ENCODE peak calls at places on chromosomes 3 and 15, in five cellular contexts. One of them, this sample, is unnamed.

GRCh38 chr3:42711491-42712343 is 9.1 kb upstream of the HHATL start:
- DNase-seq in activated gamma-delta T cell treated with Interleukin-2 at 50 U/mL for 16 hours: no peak
- DNase-seq in stimulated activated CD8-positive, alpha-beta memory T cell treated with anti-CD3 and anti-CD28 coated beads, Interleukin-7, amount 100 ng/mL, for 1 hour: no peak
- DNase-seq in AG08396: no peak
- DNase-seq in ovary: no peak
- DNase-seq in this sample: no peak

GRCh38 chr3:172029425-172030128 is 9.8 kb upstream of the FNDC3B start:
- DNase-seq in activated gamma-delta T cell treated with Interleukin-2 at 50 U/mL for 16 hours: no peak
- DNase-seq in stimulated activated CD8-positive, alpha-beta memory T cell treated with anti-CD3 and anti-CD28 coated beads, Interleukin-7, amount 100 ng/mL, for 1 hour: no peak
- DNase-seq in AG08396: no peak
- DNase-seq in ovary: no peak
- DNase-seq in this sample: no peak

GRCh38 chr15:25931846-25932245 is 68.7 kb upstream of the ATP10A start:
- DNase-seq in activated gamma-delta T cell treated with Interleukin-2 at 50 U/mL for 16 hours: no peak
- DNase-seq in stimulated activated CD8-positive, alpha-beta memory T cell treated with anti-CD3 and anti-CD28 coated beads, Interleukin-7, amount 100 ng/mL, for 1 hour: no peak
- DNase-seq in AG08396: no peak
- DNase-seq in ovary: no peak
- DNase-seq in this sample: peak

GRCh38 chr15:89105147-89105546 is 16.9 kb downstream of the ABHD2 start:
- DNase-seq in activated gamma-delta T cell treated with Interleukin-2 at 50 U/mL for 16 hours: no peak
- DNase-seq in stimulated activated CD8-positive, alpha-beta memory T cell treated with anti-CD3 and anti-CD28 coated beads, Interleukin-7, amount 100 ng/mL, for 1 hour: no peak
- DNase-seq in AG08396: peak
- DNase-seq in ovary: no peak
- DNase-seq in this sample: peak

GRCh38 chr3:37148208-37148607 is 26.2 kb downstream of the LRRFIP2 start:
- DNase-seq in activated gamma-delta T cell treated with Interleukin-2 at 50 U/mL for 16 hours: no peak
- DNase-seq in stimulated activated CD8-positive, alpha-beta memory T cell treated with anti-CD3 and anti-CD28 coated beads, Interleukin-7, amount 100 ng/mL, for 1 hour: no peak
- DNase-seq in AG08396: no peak
- DNase-seq in ovary: no peak
- DNase-seq in this sample: no peak

GRCh38 chr3:59308684-59309083 is 258.9 kb upstream of the CFAP20DC start:
- DNase-seq in activated gamma-delta T cell treated with Interleukin-2 at 50 U/mL for 16 hours: no peak
- DNase-seq in stimulated activated CD8-positive, alpha-beta memory T cell treated with anti-CD3 and anti-CD28 coated beads, Interleukin-7, amount 100 ng/mL, for 1 hour: no peak
- DNase-seq in AG08396: no peak
- DNase-seq in ovary: no peak
- DNase-seq in this sample: no peak

GRCh38 chr15:63818191-63818590 is 15.6 kb downstream of the HERC1 start:
- DNase-seq in activated gamma-delta T cell treated with Interleukin-2 at 50 U/mL for 16 hours: no peak
- DNase-seq in stimulated activated CD8-positive, alpha-beta memory T cell treated with anti-CD3 and anti-CD28 coated beads, Interleukin-7, amount 100 ng/mL, for 1 hour: no peak
- DNase-seq in AG08396: no peak
- DNase-seq in ovary: no peak
- DNase-seq in this sample: no peak

GRCh38 chr3:27354588-27355203 is 14.5 kb downstream of the NEK10 start:
- DNase-seq in activated gamma-delta T cell treated with Interleukin-2 at 50 U/mL for 16 hours: no peak
- DNase-seq in stimulated activated CD8-positive, alpha-beta memory T cell treated with anti-CD3 and anti-CD28 coated beads, Interleukin-7, amount 100 ng/mL, for 1 hour: no peak
- DNase-seq in AG08396: no peak
- DNase-seq in ovary: no peak
- DNase-seq in this sample: no peak

GRCh38 chr3:193981534-193981933 is 154.4 kb upstream of the HES1 start:
- DNase-seq in activated gamma-delta T cell treated with Interleukin-2 at 50 U/mL for 16 hours: no peak
- DNase-seq in stimulated activated CD8-positive, alpha-beta memory T cell treated with anti-CD3 and anti-CD28 coated beads, Interleukin-7, amount 100 ng/mL, for 1 hour: no peak
- DNase-seq in AG08396: no peak
- DNase-seq in ovary: no peak
- DNase-seq in this sample: no peak

GRCh38 chr15:96948981-96949380 is 618.5 kb downstream of the NR2F2 start:
- DNase-seq in activated gamma-delta T cell treated with Interleukin-2 at 50 U/mL for 16 hours: no peak
- DNase-seq in stimulated activated CD8-positive, alpha-beta memory T cell treated with anti-CD3 and anti-CD28 coated beads, Interleukin-7, amount 100 ng/mL, for 1 hour: no peak
- DNase-seq in AG08396: no peak
- DNase-seq in ovary: no peak
- DNase-seq in this sample: no peak

GRCh38 chr3:174613173-174613572 is 246.0 kb upstream of the NAALADL2 start:
- DNase-seq in activated gamma-delta T cell treated with Interleukin-2 at 50 U/mL for 16 hours: no peak
- DNase-seq in stimulated activated CD8-positive, alpha-beta memory T cell treated with anti-CD3 and anti-CD28 coated beads, Interleukin-7, amount 100 ng/mL, for 1 hour: no peak
- DNase-seq in AG08396: no peak
- DNase-seq in ovary: no peak
- DNase-seq in this sample: no peak

GRCh38 chr15:41331833-41332787 is at the start of gene OIP5:
- DNase-seq in activated gamma-delta T cell treated with Interleukin-2 at 50 U/mL for 16 hours: peak
- DNase-seq in stimulated activated CD8-positive, alpha-beta memory T cell treated with anti-CD3 and anti-CD28 coated beads, Interleukin-7, amount 100 ng/mL, for 1 hour: peak
- DNase-seq in AG08396: peak
- DNase-seq in ovary: peak
- DNase-seq in this sample: peak

GRCh38 chr15:85743392-85744045 is 51.2 kb downstream of the KLHL25 start:
- DNase-seq in activated gamma-delta T cell treated with Interleukin-2 at 50 U/mL for 16 hours: no peak
- DNase-seq in stimulated activated CD8-positive, alpha-beta memory T cell treated with anti-CD3 and anti-CD28 coated beads, Interleukin-7, amount 100 ng/mL, for 1 hour: no peak
- DNase-seq in AG08396: no peak
- DNase-seq in ovary: no peak
- DNase-seq in this sample: no peak

GRCh38 chr15:40843885-40844542 is at the start of gene SPINT1:
- DNase-seq in activated gamma-delta T cell treated with Interleukin-2 at 50 U/mL for 16 hours: no peak
- DNase-seq in stimulated activated CD8-positive, alpha-beta memory T cell treated with anti-CD3 and anti-CD28 coated beads, Interleukin-7, amount 100 ng/mL, for 1 hour: peak
- DNase-seq in AG08396: no peak
- DNase-seq in ovary: no peak
- DNase-seq in this sample: no peak

GRCh38 chr3:148614463-148614862 is 83.2 kb upstream of the AGTR1 start:
- DNase-seq in activated gamma-delta T cell treated with Interleukin-2 at 50 U/mL for 16 hours: no peak
- DNase-seq in stimulated activated CD8-positive, alpha-beta memory T cell treated with anti-CD3 and anti-CD28 coated beads, Interleukin-7, amount 100 ng/mL, for 1 hour: no peak
- DNase-seq in AG08396: no peak
- DNase-seq in ovary: no peak
- DNase-seq in this sample: no peak

GRCh38 chr3:55526332-55527030 is 39.4 kb upstream of the WNT5A start:
- DNase-seq in activated gamma-delta T cell treated with Interleukin-2 at 50 U/mL for 16 hours: no peak
- DNase-seq in stimulated activated CD8-positive, alpha-beta memory T cell treated with anti-CD3 and anti-CD28 coated beads, Interleukin-7, amount 100 ng/mL, for 1 hour: no peak
- DNase-seq in AG08396: no peak
- DNase-seq in ovary: no peak
- DNase-seq in this sample: no peak

GRCh38 chr3:195873971-195874370 is 34.4 kb downstream of the TNK2 start:
- DNase-seq in activated gamma-delta T cell treated with Interleukin-2 at 50 U/mL for 16 hours: no peak
- DNase-seq in stimulated activated CD8-positive, alpha-beta memory T cell treated with anti-CD3 and anti-CD28 coated beads, Interleukin-7, amount 100 ng/mL, for 1 hour: no peak
- DNase-seq in AG08396: peak
- DNase-seq in ovary: no peak
- DNase-seq in this sample: no peak

GRCh38 chr15:59315914-59316428 is 56.7 kb downstream of the MYO1E start:
- DNase-seq in activated gamma-delta T cell treated with Interleukin-2 at 50 U/mL for 16 hours: no peak
- DNase-seq in stimulated activated CD8-positive, alpha-beta memory T cell treated with anti-CD3 and anti-CD28 coated beads, Interleukin-7, amount 100 ng/mL, for 1 hour: no peak
- DNase-seq in AG08396: no peak
- DNase-seq in ovary: no peak
- DNase-seq in this sample: no peak

GRCh38 chr3:17233398-17233800 is 348.6 kb downstream of the PLCL2 start:
- DNase-seq in activated gamma-delta T cell treated with Interleukin-2 at 50 U/mL for 16 hours: peak
- DNase-seq in stimulated activated CD8-positive, alpha-beta memory T cell treated with anti-CD3 and anti-CD28 coated beads, Interleukin-7, amount 100 ng/mL, for 1 hour: peak
- DNase-seq in AG08396: peak
- DNase-seq in ovary: no peak
- DNase-seq in this sample: no peak

GRCh38 chr3:94019659-94020058 is 8.7 kb downstream of the STX19 start:
- DNase-seq in activated gamma-delta T cell treated with Interleukin-2 at 50 U/mL for 16 hours: no peak
- DNase-seq in stimulated activated CD8-positive, alpha-beta memory T cell treated with anti-CD3 and anti-CD28 coated beads, Interleukin-7, amount 100 ng/mL, for 1 hour: no peak
- DNase-seq in AG08396: no peak
- DNase-seq in ovary: no peak
- DNase-seq in this sample: no peak

GRCh38 chr3:125139386-125139785 is 73.2 kb downstream of the SLC12A8 start:
- DNase-seq in activated gamma-delta T cell treated with Interleukin-2 at 50 U/mL for 16 hours: no peak
- DNase-seq in stimulated activated CD8-positive, alpha-beta memory T cell treated with anti-CD3 and anti-CD28 coated beads, Interleukin-7, amount 100 ng/mL, for 1 hour: no peak
- DNase-seq in AG08396: no peak
- DNase-seq in ovary: no peak
- DNase-seq in this sample: no peak

GRCh38 chr3:45978348-45978747 is 17.3 kb downstream of the FYCO1 start:
- DNase-seq in activated gamma-delta T cell treated with Interleukin-2 at 50 U/mL for 16 hours: peak
- DNase-seq in stimulated activated CD8-positive, alpha-beta memory T cell treated with anti-CD3 and anti-CD28 coated beads, Interleukin-7, amount 100 ng/mL, for 1 hour: no peak
- DNase-seq in AG08396: no peak
- DNase-seq in ovary: no peak
- DNase-seq in this sample: no peak

GRCh38 chr15:85388962-85389361 is 8.6 kb downstream of the AKAP13 start:
- DNase-seq in activated gamma-delta T cell treated with Interleukin-2 at 50 U/mL for 16 hours: no peak
- DNase-seq in stimulated activated CD8-positive, alpha-beta memory T cell treated with anti-CD3 and anti-CD28 coated beads, Interleukin-7, amount 100 ng/mL, for 1 hour: no peak
- DNase-seq in AG08396: no peak
- DNase-seq in ovary: no peak
- DNase-seq in this sample: no peak

GRCh38 chr15:38696120-38696727 is 131.6 kb upstream of the RASGRP1 start:
- DNase-seq in activated gamma-delta T cell treated with Interleukin-2 at 50 U/mL for 16 hours: peak
- DNase-seq in stimulated activated CD8-positive, alpha-beta memory T cell treated with anti-CD3 and anti-CD28 coated beads, Interleukin-7, amount 100 ng/mL, for 1 hour: no peak
- DNase-seq in AG08396: peak
- DNase-seq in ovary: no peak
- DNase-seq in this sample: no peak

This sample was measured in stromal cell of bone marrow.